ENCODE peak calls at places on chromosome 20, in ten cellular contexts. R, X, M, A, H, I, Z, L, G and E are unnamed samples.

GRCh38 chr20:63362426-63363009 is 1.4 kb upstream of the CHRNA4 start:
- DNase-seq in H (no peak), M (no peak), L (no peak), G (no peak), R (no peak), I (no peak), A (no peak), X (no peak), Z (no peak), E (no peak)

GRCh38 chr20:41178904-41179432 is 41.6 kb downstream of the PLCG1 start:
- DNase-seq in L (no peak), H (no peak), X (no peak), I (no peak), M (peak), R (no peak), A (peak), Z (peak), G (no peak), E (no peak)

GRCh38 chr20:59933849-59934585 is 580 bp upstream of the SYCP2 start:
- DNase-seq in M (peak), H (peak), Z (peak), I (peak), L (no peak), X (peak), G (peak), A (peak), R (no peak), E (peak)

GRCh38 chr20:45104786-45105185 is 3.9 kb upstream of the KCNS1 start:
- DNase-seq in H (no peak), A (peak), R (no peak), X (no peak), G (no peak), L (peak), M (peak), I (no peak), Z (no peak), E (no peak)

GRCh38 chr20:29079769-29080690 is 2177.4 kb upstream of the DEFB115 start:
- DNase-seq in R (peak), M (peak), Z (no peak), A (peak), L (no peak), X (no peak), H (no peak), I (peak), G (peak), E (no peak)

GRCh38 chr20:5796369-5797040 is 46.3 kb downstream of the SHLD1 start:
- DNase-seq in A (no peak), R (no peak), G (no peak), M (no peak), I (no peak), H (no peak), Z (no peak), L (no peak), X (no peak), E (no peak)

GRCh38 chr20:1177680-1178079 is 7.1 kb downstream of the TMEM74B start:
- DNase-seq in H (no peak), R (no peak), M (no peak), G (peak), Z (no peak), I (peak), A (peak), X (no peak), L (no peak), E (peak)

GRCh38 chr20:38875170-38875993 is 50.8 kb upstream of the FAM83D start:
- DNase-seq in A (no peak), X (no peak), M (peak), H (peak), I (no peak), R (no peak), L (peak), G (no peak), Z (no peak), E (no peak)

GRCh38 chr20:18093388-18093787 is 35.7 kb upstream of the OVOL2 start:
- DNase-seq in R (no peak), I (no peak), M (no peak), H (no peak), X (no peak), Z (no peak), L (no peak), A (no peak), G (no peak), E (no peak)

GRCh38 chr20:49400904-49401303 is 81.6 kb downstream of the KCNB1 start:
- DNase-seq in X (no peak), G (no peak), I (no peak), M (no peak), Z (no peak), A (peak), L (no peak), R (no peak), H (no peak), E (no peak)

GRCh38 chr20:39292193-39292736 is 330.1 kb downstream of the DHX35 start:
- DNase-seq in X (no peak), L (no peak), G (no peak), I (no peak), H (no peak), M (no peak), R (no peak), A (no peak), Z (no peak), E (no peak)

GRCh38 chr20:78338-78737 is 9.1 kb upstream of the DEFB125 start:
- DNase-seq in M (no peak), G (no peak), H (no peak), Z (no peak), I (no peak), A (no peak), R (no peak), L (no peak), X (no peak), E (no peak)

GRCh38 chr20:5364997-5365597 is 48.3 kb upstream of the PROKR2 start:
- DNase-seq in H (no peak), X (no peak), Z (no peak), M (no peak), R (no peak), L (peak), A (no peak), G (peak), I (no peak), E (no peak)

GRCh38 chr20:19104186-19104585 is 108.3 kb upstream of the SLC24A3 start:
- DNase-seq in L (no peak), G (no peak), R (no peak), M (no peak), Z (no peak), X (no peak), I (no peak), H (no peak), A (no peak), E (no peak)

GRCh38 chr20:2002365-2002764 is 8.5 kb upstream of the PDYN start:
- DNase-seq in R (no peak), H (no peak), L (no peak), Z (no peak), A (no peak), X (no peak), M (no peak), I (no peak), G (no peak), E (no peak)

GRCh38 chr20:8372819-8373218 is 240.8 kb downstream of the PLCB1 start:
- DNase-seq in R (no peak), Z (no peak), I (no peak), X (no peak), L (peak), M (no peak), A (no peak), H (no peak), G (no peak), E (no peak)

GRCh38 chr20:51425347-51426106 is 117.0 kb downstream of the NFATC2 start:
- DNase-seq in G (no peak), A (no peak), L (no peak), M (no peak), R (no peak), X (no peak), H (no peak), I (no peak), Z (no peak), E (no peak)
- TF ChIP-seq CTCF in G (no peak), A (no peak), L (no peak), M (no peak), R (no peak), X (no peak), H (no peak), I (no peak), Z (no peak), E (no peak)

DNA sequence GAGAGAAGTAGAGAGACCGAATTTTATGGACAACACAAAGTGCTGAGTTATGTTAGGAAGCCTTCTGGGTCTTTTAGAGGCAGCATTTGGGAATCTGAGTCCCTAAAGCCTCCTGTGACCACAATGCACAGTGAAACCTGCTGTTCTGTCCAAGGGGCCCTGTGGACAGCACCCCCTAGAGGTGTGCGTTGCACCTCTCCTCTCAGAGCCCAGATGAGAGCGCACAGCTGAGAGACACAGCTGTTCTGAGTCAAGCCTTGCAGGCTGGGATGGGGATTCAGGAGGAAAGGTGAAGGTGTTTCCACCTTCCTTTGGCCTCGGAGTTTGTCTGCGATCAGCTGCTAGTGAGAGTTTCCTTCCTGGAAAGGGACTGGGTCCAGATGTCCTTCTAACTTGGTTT is 13.0 kb downstream of the PCK1 start:
- DNase-seq in L (no peak), M (no peak), R (no peak), Z (no peak), A (no peak), G (no peak), I (peak), X (no peak), H (no peak), E (no peak)
- TF ChIP-seq CTCF in L (peak), M (peak), R (peak), Z (peak), A (no peak), G (no peak), I (peak), X (no peak), H (no peak), E (peak)

GRCh38 chr20:23072892-23073586 is 13.1 kb downstream of the CD93 start:
- DNase-seq in H (no peak), A (no peak), X (no peak), G (no peak), M (no peak), I (no peak), L (no peak), R (no peak), Z (no peak), E (no peak)

GRCh38 chr20:23078351-23078993 is 7.7 kb downstream of the CD93 start:
- DNase-seq in Z (no peak), X (no peak), H (no peak), A (peak), R (no peak), G (no peak), M (no peak), I (no peak), L (peak), E (no peak)

GRCh38 chr20:23077277-23077676 is 8.8 kb downstream of the CD93 start:
- DNase-seq in A (no peak), G (no peak), Z (no peak), R (no peak), L (no peak), M (no peak), H (no peak), I (no peak), X (no peak), E (no peak)

GRCh38 chr20:23078994-23079364 is 7.1 kb downstream of the CD93 start:
- DNase-seq in L (no peak), I (no peak), R (no peak), A (no peak), H (no peak), M (no peak), Z (no peak), X (no peak), G (peak), E (no peak)

DNA sequence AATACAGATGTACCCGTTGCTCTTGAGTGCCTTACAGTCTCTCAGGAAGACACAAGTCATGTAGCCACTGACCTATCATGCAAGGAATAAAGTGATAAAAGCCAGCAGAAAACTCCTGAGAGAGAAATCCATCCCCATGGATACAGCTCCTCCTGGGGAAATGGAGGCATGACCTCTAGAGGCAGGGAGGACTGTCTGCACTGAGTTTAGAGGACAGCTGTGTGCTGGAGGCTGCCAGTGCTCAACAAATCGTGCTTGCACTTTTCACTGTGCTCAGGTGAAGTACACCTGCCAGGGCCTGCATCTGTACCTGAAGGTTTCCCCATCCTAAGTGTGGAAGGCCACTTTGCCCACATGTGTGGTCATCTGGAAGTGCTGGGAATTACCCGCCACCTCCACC is 12.1 kb downstream of the CD93 start:
- DNase-seq in H (no peak), R (no peak), G (no peak), M (no peak), I (no peak), A (no peak), X (no peak), Z (no peak), L (no peak), E (no peak)
- TF ChIP-seq CTCF in H (no peak), R (no peak), G (no peak), M (no peak), I (no peak), A (no peak), X (no peak), Z (no peak), L (no peak), E (no peak)

DNA sequence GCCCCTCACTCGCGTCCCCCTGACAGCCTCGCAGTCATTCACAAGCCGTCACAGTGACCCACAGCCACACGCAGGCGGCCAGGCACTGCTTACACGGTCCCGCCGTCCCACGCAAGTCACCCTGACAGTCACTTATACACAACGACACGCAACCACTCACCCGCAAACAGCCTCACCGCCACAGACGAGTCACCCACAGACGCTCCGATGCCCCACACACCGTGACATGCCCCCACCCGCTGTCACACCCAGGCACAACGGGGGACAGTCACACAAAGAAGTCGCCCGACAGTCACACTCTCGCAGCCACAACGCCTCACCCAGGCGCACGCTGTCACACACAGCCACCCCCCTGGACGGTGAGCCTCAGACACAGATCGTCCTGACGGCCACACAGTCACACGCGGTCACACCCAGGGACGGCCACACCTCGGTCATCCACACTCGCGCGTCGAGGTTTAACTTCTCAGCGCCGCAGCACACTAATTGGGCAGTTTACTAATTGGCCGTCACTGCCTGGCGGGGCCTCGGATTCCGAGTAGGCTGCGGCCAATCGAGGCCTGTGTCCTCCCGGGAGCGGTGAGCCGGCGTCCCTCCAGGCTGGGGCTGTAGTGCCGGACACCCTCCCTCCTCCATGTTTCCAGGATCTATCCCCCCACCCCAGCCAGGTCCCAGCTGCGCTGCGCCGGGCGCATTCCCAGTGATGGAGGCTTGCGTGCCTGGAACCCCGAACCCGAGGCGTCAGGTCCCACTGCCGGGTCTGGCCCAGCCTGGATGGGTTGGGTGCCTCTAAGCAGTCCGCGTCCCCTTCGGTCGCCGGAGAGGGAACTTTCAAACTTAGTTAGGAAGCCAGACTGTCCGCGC is 789 bp downstream of the TOX2 start:
- DNase-seq in G (no peak), Z (no peak), R (no peak), L (peak), X (no peak), M (peak), H (no peak), I (no peak), A (peak), E (peak)
- TF ChIP-seq CTCF in G (no peak), Z (no peak), R (no peak), L (no peak), X (no peak), M (no peak), H (no peak), I (no peak), A (no peak), E (no peak)

DNA sequence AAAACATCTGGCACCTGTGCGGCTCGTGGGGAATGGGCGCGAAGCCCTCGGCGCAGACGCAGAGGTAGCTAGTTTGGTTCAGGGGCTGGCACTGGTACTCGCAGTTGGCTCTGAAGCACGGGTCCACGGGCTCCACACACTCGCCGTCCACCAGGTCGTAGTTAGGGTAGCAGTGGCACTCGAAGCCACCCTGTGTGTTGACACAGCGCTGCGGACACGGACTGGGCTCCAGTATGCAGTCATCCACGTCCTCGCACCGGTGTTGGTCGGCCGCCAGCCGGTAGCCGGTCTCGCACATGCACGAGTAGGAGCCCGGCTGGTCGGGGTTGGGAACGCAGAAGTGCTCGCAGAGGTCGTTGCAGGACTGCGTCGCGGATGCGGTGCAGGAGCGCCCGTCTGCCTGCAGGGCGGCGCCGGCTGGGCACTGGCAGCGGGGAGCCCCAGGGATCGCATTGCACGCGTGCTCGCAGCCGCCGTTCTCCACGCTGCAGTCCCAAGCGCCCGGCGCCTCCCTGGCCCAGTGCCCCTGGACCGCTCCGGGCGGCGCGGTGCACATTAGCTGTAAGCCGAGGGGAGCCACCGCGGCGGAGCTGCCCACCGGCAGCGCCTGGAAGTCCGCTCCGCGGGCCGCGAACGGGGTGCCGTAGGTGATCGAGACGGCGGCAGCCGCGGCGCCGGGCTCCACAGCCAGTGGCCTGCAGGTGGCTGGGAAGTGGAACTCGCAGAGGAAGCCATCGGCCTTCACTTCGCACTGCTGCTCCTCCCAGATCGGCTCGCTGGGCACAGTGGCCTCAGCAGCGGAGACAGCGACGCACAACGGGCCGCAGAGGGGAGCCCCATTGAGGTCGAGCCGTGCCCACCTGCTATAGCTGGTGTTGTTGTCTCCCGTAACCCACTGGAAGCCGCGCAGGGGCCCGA is 930 bp downstream of the THBD start:
- DNase-seq in I (no peak), A (peak), M (peak), L (peak), X (peak), Z (peak), R (no peak), G (peak), H (no peak), E (peak)
- TF ChIP-seq CTCF in I (no peak), A (peak), M (peak), L (peak), X (peak), Z (peak), R (peak), G (peak), H (no peak), E (peak)

GRCh38 chr20:37649017-37649416 is 44.8 kb upstream of the CTNNBL1 start:
- DNase-seq in I (no peak), H (no peak), R (no peak), G (no peak), Z (no peak), L (no peak), X (no peak), A (no peak), M (no peak), E (no peak)

GRCh38 chr20:37650661-37651060 is 43.2 kb upstream of the CTNNBL1 start:
- DNase-seq in I (no peak), Z (no peak), X (no peak), M (no peak), G (no peak), R (no peak), L (no peak), H (no peak), A (no peak), E (no peak)

GRCh38 chr20:37647946-37648345 is 45.9 kb upstream of the CTNNBL1 start:
- DNase-seq in Z (no peak), M (no peak), X (no peak), G (no peak), H (no peak), A (no peak), I (no peak), L (no peak), R (no peak), E (no peak)

GRCh38 chr20:37649635-37650244 is 44.1 kb upstream of the CTNNBL1 start:
- DNase-seq in Z (no peak), L (no peak), R (no peak), H (no peak), G (no peak), A (no peak), X (no peak), I (no peak), M (no peak), E (no peak)

GRCh38 chr20:37651932-37652331 is 41.9 kb upstream of the CTNNBL1 start:
- DNase-seq in L (peak), G (peak), R (no peak), M (no peak), A (peak), I (no peak), H (no peak), Z (no peak), X (peak), E (peak)
- TF ChIP-seq CTCF in L (peak), G (peak), R (peak), M (peak), A (peak), I (peak), H (no peak), Z (peak), X (peak), E (peak)

DNA sequence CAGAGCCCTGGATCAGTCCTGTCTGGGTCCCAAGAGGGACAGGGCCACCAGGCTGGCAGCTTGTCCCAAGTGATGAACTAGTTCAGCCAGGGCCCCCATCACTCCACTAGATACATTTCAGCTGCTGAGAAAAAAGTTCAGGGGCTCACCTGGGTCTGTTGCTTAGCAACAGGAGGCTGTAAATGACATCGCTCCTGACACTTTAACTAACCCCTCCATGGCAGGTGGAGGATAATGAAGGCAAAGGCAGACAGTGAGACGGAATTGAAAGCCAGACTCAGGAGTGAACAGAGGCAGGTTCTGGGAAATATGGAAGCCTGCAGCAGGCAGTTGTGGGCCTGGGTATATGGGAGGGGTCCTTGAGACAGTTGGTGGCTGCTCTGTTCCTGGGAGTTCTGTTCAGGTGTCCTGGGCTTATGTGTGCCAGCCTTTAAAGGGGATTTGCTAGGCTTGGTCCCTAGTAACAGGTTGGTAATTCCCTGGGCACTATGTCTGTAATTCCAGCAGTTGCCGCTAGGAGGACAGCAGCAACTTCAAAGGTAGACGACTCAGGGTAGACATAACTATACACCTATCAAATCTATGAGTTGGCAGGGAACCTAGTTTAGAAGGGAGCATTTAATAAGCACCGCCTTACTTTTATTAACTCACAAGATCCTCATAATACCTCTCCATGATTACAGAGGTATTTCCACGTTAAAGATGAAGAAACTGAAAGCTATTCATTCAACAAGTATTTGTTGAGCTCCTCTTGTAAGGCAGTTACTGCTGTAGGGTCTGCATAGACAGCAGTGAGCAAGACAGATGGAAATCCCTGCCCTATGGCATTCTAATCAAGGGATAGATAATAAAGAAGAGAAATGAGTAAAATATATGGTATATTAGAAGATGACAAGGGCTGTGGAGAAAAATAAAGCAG is 78.1 kb upstream of the CTNNBL1 start:
- DNase-seq in Z (no peak), H (no peak), R (no peak), I (peak), X (no peak), M (no peak), A (no peak), L (peak), G (peak), E (peak)
- TF ChIP-seq CTCF in Z (peak), H (no peak), R (peak), I (peak), X (peak), M (peak), A (peak), L (peak), G (peak), E (peak)

GRCh38 chr20:48189177-48189576 is 403.9 kb upstream of the SULF2 start:
- DNase-seq in L (peak), A (peak), X (no peak), M (no peak), I (no peak), Z (no peak), H (no peak), G (peak), R (no peak), E (no peak)
- TF ChIP-seq CTCF in L (peak), A (peak), X (no peak), M (peak), I (peak), Z (peak), H (no peak), G (peak), R (peak), E (no peak)